ENCODE peak calls at places on chromosomes 6 and 20, in seven cellular contexts. B is GM12878, U is K562, K is GM12891, E is HepG2, P is SK-N-SH, S is H1. Z is an unnamed sample.
A peak's percentile ranks its signal among the peaks of the same experiment; 100 is the strongest.

GRCh38 chr6:3796396-3796795 is 44.9 kb upstream of the PXDC1 start:
- DNase-seq in B (no peak), U (no peak), K (no peak), E (no peak), P (no peak), S (no peak), Z (no peak)

GRCh38 chr6:76862966-76863365 is 600.3 kb downstream of the HTR1B start:
- DNase-seq in B (no peak), U (no peak), K (no peak), E (no peak), P (no peak), S (no peak), Z (no peak)

GRCh38 chr6:13413906-13414555 is 73.4 kb downstream of the GFOD1 start:
- DNase-seq in B (no peak), U (no peak), K (no peak), E (no peak), P (peak; percentile 54), S (no peak), Z (no peak)

GRCh38 chr20:9507544-9508239 is 6.7 kb upstream of the LAMP5 start:
- DNase-seq in B (no peak), U (no peak), K (no peak), E (no peak), P (peak; percentile 12), S (no peak), Z (no peak)

GRCh38 chr6:16033214-16033613 is 95.7 kb upstream of the MYLIP start:
- DNase-seq in B (no peak), U (no peak), K (no peak), E (no peak), P (no peak), S (no peak), Z (no peak)

GRCh38 chr6:123715243-123715863 is 78.6 kb upstream of the TRDN start:
- DNase-seq in B (no peak), U (no peak), K (no peak), E (peak; percentile 39), P (peak; percentile 10), S (no peak), Z (no peak)

GRCh38 chr6:30819287-30819917 is 64.9 kb upstream of the DDR1 start:
- DNase-seq in B (no peak), U (no peak), K (no peak), E (no peak), P (no peak), S (no peak), Z (no peak)

GRCh38 chr6:13902922-13903321 is 21.8 kb upstream of the RNF182 start:
- DNase-seq in B (no peak), U (no peak), K (no peak), E (no peak), P (no peak), S (no peak), Z (no peak)

GRCh38 chr20:33681728-33682353 is 4.3 kb downstream of the E2F1 start:
- DNase-seq in B (no peak), U (no peak), K (no peak), E (no peak), P (no peak), S (no peak), Z (no peak)

GRCh38 chr6:43119456-43119855 is 43.3 kb downstream of the PTK7 start:
- DNase-seq in B (no peak), U (no peak), K (no peak), E (no peak), P (no peak), S (no peak), Z (no peak)

GRCh38 chr20:63518351-63518861 is 2.2 kb upstream of the PPDPF start:
- DNase-seq in B (no peak), U (no peak), K (no peak), E (no peak), P (peak; percentile 70), S (no peak), Z (no peak)

GRCh38 chr6:136067731-136068341 is 182.3 kb downstream of the MTFR2 start:
- DNase-seq in B (no peak), U (no peak), K (no peak), E (no peak), P (no peak), S (peak; percentile 17), Z (no peak)

GRCh38 chr20:38278763-38279162 is 18.2 kb upstream of the KIAA1755 start:
- DNase-seq in B (no peak), U (no peak), K (no peak), E (no peak), P (no peak), S (no peak), Z (no peak)

GRCh38 chr6:103707596-103708325 is 1152.0 kb downstream of the HACE1 start:
- DNase-seq in B (no peak), U (no peak), K (no peak), E (no peak), P (no peak), S (no peak), Z (no peak)

GRCh38 chr6:4929319-4929718 is 74.5 kb downstream of the RPP40 start:
- DNase-seq in B (no peak), U (no peak), K (no peak), E (no peak), P (no peak), S (no peak), Z (no peak)

DNA sequence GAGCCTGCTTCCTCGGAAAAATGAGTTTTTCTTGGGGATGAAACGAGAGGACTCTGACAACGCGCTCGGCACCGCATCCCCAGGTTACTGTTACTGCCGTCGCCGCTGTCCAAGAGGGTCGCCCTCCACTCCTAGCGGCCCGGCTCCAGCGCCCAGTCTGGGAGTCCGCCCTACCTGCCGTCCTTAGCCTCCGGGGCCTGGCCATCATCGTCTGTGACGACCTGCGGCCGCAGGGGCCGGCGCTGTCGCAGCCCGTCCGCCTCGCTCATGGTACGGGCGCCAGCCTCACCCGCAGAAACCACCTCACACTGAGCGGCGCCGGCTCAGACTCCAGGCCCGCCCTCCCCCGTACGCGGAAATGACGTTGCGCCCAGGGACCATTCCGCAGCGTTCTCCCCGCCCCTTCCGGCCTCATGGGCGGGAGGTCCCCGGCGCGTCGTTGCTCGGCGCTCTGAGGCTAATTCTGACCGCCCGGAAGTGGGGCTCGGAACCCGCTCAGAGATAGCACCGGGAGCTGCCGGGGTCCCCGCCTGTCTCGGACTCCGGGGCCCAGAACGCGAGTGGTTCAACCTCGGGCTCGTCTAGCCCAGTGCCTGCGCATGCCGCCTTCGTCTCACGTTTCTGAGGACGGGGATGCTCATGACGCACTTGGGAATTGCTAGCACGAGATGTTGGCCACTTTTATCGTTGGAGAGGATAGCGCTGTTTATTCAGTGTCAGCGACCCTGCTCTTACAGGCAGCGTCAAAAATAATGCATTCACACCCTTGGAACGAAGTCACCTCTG is at the start of gene APMAP:
- DNase-seq in B (peak; percentile 66), U (peak; percentile 88), K (peak; percentile 97), E (peak; percentile 94), P (peak; percentile 98), S (peak; percentile 46), Z (peak; percentile 94)
- TF ChIP-seq TAF1 in B (peak; percentile 89), U (peak; percentile 54), K (peak; percentile 68), E (peak; percentile 99), P (peak; percentile 85), S (peak; percentile 85), Z (peak; percentile 49)

GRCh38 chr6:39153766-39154397 is 38.9 kb upstream of the SAYSD1 start:
- DNase-seq in B (no peak), U (no peak), K (no peak), E (no peak), P (no peak), S (no peak), Z (no peak)
- TF ChIP-seq TAF1 in B (no peak), U (no peak), K (no peak), E (no peak), P (no peak), S (no peak), Z (no peak)

DNA sequence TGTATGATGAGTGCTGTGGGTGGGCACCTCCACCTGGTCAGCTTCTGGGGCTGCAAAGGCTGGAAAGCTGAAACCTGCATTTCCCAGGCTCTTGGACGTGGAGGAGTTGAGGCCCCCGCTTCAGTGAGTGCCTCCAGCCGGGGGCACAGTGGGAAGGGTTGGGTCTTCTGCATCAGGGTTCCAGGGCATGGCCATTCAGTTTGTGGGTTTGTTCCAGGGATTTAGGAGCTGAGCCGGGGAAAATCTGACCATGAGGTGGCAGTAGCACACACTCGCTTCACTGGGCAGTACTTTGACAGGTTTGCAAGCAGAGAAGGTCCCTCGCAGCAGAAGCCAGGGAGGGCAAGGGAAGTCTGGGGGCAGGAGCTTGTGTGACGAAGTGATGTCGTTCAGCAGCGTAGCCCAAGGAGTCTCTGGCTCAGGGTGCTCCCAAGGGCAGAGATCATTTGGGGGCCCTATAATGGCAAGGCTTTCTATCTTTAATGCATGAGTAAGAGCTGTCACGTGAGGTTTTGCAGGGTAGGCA is 69.5 kb upstream of the SULF2 start:
- DNase-seq in B (no peak), U (no peak), K (no peak), E (peak; percentile 69), P (peak; percentile 58), S (peak; percentile 41), Z (no peak)
- TF ChIP-seq TAF1 in B (no peak), U (no peak), K (no peak), E (no peak), P (no peak), S (no peak), Z (no peak)

DNA sequence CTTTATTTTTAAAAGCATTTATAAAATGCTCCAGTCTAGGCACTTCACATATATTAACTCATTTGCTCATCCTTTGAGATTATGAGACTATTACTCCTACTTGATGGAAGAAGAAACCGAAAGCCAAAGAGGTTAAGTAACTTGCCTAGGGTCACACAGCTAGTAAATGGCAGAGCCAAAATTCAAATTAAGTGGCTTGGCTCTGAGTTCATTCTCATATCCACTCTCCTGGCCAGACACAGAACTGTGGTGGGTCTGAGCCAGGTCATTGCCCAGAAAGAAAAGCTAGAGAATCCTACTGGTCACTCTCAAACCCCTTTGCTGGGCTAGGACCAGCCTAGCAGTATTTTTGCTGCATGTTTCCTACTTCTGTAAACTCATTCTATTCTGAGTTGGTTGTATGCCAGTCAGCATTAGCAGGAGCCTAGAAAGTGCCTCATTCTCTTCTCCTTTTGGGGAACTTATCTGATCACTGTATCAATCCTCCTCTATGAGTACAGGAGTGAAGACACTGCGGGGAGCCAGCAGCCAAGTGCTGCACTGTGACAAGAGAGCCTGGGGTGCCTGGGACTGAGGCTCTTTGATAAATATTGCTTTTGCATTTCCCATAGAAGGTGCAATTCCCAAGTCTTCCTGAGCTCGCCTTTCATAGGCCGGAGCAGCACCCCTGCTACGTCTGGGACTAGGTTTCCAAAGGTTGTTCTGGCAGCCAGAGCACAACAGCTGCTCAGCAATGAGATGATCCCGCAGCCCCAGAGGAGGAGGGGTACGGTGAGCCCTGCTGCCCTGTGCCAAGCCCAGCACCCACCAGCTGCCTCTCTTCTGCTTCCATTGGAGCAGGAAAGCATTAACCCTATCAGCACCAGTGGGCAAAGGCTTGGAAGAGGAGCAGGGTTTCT is 728.3 kb downstream of the MAFB start:
- DNase-seq in B (no peak), U (no peak), K (no peak), E (no peak), P (peak; percentile 43), S (no peak), Z (no peak)
- TF ChIP-seq TAF1 in B (no peak), U (no peak), K (no peak), E (no peak), P (no peak), S (no peak), Z (no peak)